ENCODE peak calls at places on chromosomes 12 and 14, in four cellular contexts. V, D, Y and Q are unnamed samples.

GRCh38 chr12:3041558-3042164 is 35.5 kb upstream of the TSPAN9 start:
- DNase-seq in V (no peak), Y (peak), D (peak), Q (no peak)

GRCh38 chr12:52871291-52871961 is 22.6 kb upstream of the KRT78 start:
- DNase-seq in D (peak), V (no peak), Y (peak), Q (peak)

GRCh38 chr12:40313928-40314327 is 89.1 kb downstream of the LRRK2 start:
- DNase-seq in V (no peak), D (no peak), Y (no peak), Q (no peak)

GRCh38 chr12:53659011-53659551 is 16.8 kb downstream of the ATP5MC2 start:
- DNase-seq in D (peak), V (no peak), Y (peak), Q (no peak)

GRCh38 chr12:93924367-93924766 is 224.0 kb upstream of the PLXNC1 start:
- DNase-seq in Y (no peak), D (no peak), V (no peak), Q (no peak)

GRCh38 chr12:107574691-107575090 is 110.9 kb upstream of the PWP1 start:
- DNase-seq in Y (no peak), V (no peak), D (no peak), Q (no peak)

GRCh38 chr12:30100736-30101135 is 317.0 kb upstream of the TMTC1 start:
- DNase-seq in V (no peak), D (no peak), Y (no peak), Q (no peak)

GRCh38 chr14:93276031-93276716 is 56.7 kb downstream of the BTBD7 start:
- DNase-seq in V (no peak), D (no peak), Y (no peak), Q (no peak)

GRCh38 chr14:30002859-30003258 is 75.2 kb upstream of the PRKD1 start:
- DNase-seq in Y (no peak), D (no peak), V (no peak), Q (no peak)

GRCh38 chr12:95951515-95951914 is 8.4 kb downstream of the AMDHD1 start:
- DNase-seq in D (no peak), V (no peak), Y (no peak), Q (no peak)

GRCh38 chr12:1126089-1126488 is 135.1 kb downstream of the ERC1 start:
- DNase-seq in D (no peak), Y (no peak), V (no peak), Q (no peak)

GRCh38 chr12:48026081-48026827 is 22.0 kb upstream of the COL2A1 start:
- DNase-seq in V (no peak), D (no peak), Y (no peak), Q (no peak)

GRCh38 chr12:48024735-48025134 is 20.5 kb upstream of the COL2A1 start:
- DNase-seq in V (no peak), Y (no peak), D (no peak), Q (no peak)

GRCh38 chr12:48027183-48028002 is 23.1 kb upstream of the COL2A1 start:
- DNase-seq in D (no peak), Y (no peak), V (no peak), Q (no peak)

GRCh38 chr12:48023386-48023785 is 19.1 kb upstream of the COL2A1 start:
- DNase-seq in Y (no peak), V (no peak), D (no peak), Q (no peak)

GRCh38 chr12:48025281-48025680 is 21.0 kb upstream of the COL2A1 start:
- DNase-seq in D (no peak), V (no peak), Y (no peak), Q (no peak)
- H3K27ac ChIP-seq in D (no peak), V (no peak), Y (no peak), Q (no peak)

DNA sequence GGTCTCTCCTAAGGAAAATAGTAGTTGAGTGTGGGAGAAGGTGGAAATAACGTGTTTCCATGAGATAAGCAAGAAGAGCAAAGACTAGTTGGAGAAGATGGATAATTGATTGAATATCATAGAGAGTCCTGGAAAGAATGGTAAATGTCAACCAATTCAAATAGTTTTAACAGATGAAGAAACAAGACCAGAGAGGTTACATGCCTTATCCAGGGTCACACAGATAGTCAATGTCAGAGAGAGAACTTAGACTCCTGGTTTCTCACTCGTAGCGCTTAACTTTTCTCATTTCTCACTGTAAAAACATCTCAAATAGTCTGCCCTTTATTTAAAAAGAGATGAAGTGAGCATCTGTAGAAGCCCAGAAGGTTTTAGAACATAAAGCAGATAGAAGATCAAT is 89.5 kb upstream of the ETV6 start:
- DNase-seq in V (no peak), Y (no peak), D (no peak), Q (no peak)
- H3K27ac ChIP-seq in V (no peak), Y (no peak), D (no peak), Q (no peak)

DNA sequence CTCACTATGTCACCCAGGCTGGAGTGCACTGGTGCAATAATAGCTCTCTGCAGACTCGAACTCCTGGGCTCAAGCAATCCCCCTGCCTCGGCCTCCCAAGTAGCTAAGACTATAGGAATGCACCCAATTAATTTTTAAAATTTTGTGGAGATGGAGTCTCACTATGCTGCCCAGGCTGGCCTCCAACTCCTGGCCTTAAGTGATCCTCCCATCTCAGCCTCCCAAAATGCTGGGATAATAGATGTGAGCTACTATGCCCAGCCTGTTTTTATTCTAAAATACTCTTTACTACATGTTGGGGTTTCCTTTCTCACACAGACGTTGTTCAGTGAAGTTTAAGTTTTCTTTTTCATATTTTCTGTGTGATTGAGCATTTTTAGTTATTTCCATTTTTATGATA is 60.9 kb upstream of the DUSP6 start:
- DNase-seq in D (no peak), V (no peak), Y (no peak), Q (no peak)
- H3K27ac ChIP-seq in D (no peak), V (no peak), Y (no peak), Q (no peak)

DNA sequence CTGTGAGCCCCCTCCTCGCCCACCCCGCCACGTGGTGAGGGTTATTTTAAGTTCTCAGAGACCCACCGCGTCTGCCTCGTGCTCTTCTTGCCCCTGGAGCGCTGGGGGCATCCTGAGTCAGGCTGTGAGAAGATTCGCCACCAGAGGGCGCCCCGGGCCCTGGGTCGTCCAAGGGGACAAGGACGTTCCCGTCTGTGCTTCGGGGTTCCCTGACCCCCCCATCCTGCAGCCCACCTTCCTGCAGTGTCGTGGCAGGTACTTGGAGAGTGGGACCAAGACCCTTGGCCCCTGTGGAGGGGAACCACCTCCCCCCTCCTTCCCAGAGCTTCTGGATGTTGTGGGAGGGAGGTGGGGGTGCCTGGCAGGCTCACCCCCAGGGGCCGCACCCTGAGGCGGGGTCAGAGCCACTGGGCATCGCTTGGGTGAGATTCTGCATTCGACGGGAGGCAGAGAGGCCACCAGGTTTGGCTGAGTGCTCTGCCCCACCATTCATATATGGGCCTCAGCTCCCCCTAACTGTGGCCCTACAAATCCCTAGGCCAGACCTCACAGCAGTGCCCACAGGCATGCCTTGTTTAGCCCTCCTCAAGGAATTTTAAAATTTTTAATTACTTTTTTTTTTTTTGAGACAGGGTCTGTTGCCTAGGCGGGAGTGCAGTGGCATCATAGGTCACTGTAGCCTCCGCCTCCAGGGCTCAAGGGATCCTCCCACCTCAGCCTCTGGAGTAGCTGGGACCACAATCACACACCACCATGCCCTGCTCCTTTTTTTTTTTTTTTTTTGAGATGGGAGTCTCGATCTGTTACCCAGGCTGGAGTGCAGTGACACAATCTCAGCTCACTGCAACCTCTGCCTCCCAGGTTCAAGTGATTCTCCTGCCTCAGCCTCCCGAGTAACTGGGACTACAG is 17.0 kb downstream of the RHOF start:
- DNase-seq in V (peak), D (peak), Y (peak), Q (no peak)
- H3K27ac ChIP-seq in V (peak), D (no peak), Y (peak), Q (no peak)

GRCh38 chr14:54761835-54762234 is 140.8 kb downstream of the GCH1 start:
- DNase-seq in D (no peak), V (no peak), Y (no peak), Q (no peak)

GRCh38 chr14:54759982-54760585 is 142.5 kb downstream of the GCH1 start:
- DNase-seq in Y (no peak), D (no peak), V (no peak), Q (no peak)

GRCh38 chr14:54763761-54764160 is 138.9 kb downstream of the GCH1 start:
- DNase-seq in D (no peak), V (no peak), Y (no peak), Q (no peak)

GRCh38 chr14:54760866-54761265 is 141.8 kb downstream of the GCH1 start:
- DNase-seq in V (no peak), D (no peak), Y (no peak), Q (no peak)

GRCh38 chr14:54762296-54762695 is 140.3 kb downstream of the GCH1 start:
- DNase-seq in V (no peak), Y (no peak), D (peak), Q (no peak)
- H3K27ac ChIP-seq in V (no peak), Y (no peak), D (no peak), Q (no peak)

GRCh38 chr14:99601301-99601945 is 2.6 kb downstream of the CCDC85C start:
- DNase-seq in Y (no peak), V (no peak), D (peak), Q (no peak)

GRCh38 chr14:99602788-99603415 is 1.1 kb downstream of the CCDC85C start:
- DNase-seq in V (no peak), Y (no peak), D (no peak), Q (no peak)

GRCh38 chr14:99603471-99603933 is 505 bp downstream of the CCDC85C start:
- DNase-seq in Y (peak), D (peak), V (peak), Q (no peak)

GRCh38 chr14:99600232-99600888 is 3.6 kb downstream of the CCDC85C start:
- DNase-seq in Y (no peak), V (no peak), D (no peak), Q (no peak)

GRCh38 chr14:99602054-99602787 is 1.8 kb downstream of the CCDC85C start:
- DNase-seq in D (peak), V (no peak), Y (peak), Q (no peak)
- H3K27ac ChIP-seq in D (peak), V (no peak), Y (peak), Q (peak)

GRCh38 chr12:132471011-132471857 is 18.7 kb upstream of the FBRSL1 start:
- DNase-seq in D (no peak), V (no peak), Y (peak), Q (no peak)
- H3K27ac ChIP-seq in D (no peak), V (no peak), Y (no peak), Q (no peak)